ENCODE peak calls at places on chromosome 4, in eight cellular contexts. O is cardiac muscle cell; R is LHCN-M2; H is activated T-helper 9 cell treated with anti-CD3 and anti-CD28 coated beads, Interleukin-2, amount 50 U/mL, for 16 hours; M is HFFc6; F is RPMI8226; X is CD4-positive, alpha-beta T cell; S is T-helper 1 cell. C is an unnamed sample.

GRCh38 chr4:82900016-82900334 is 560 bp upstream of the THAP9 start:
- DNase-seq in O (no peak), R (no peak), H (no peak), M (no peak), F (peak), X (peak), S (no peak), C (no peak)

GRCh38 chr4:71732706-71733105 is 51.2 kb downstream of the GC start:
- DNase-seq in O (peak), R (peak), H (no peak), M (peak), F (peak), X (no peak), S (no peak), C (peak)

GRCh38 chr4:55706526-55706925 is 70.4 kb upstream of the NMU start:
- DNase-seq in O (no peak), R (peak), H (no peak), M (no peak), F (no peak), X (no peak), S (no peak), C (no peak)

GRCh38 chr4:42420120-42420519 is 22.8 kb downstream of the SHISA3 start:
- DNase-seq in O (no peak), R (no peak), H (no peak), M (no peak), F (no peak), X (no peak), S (no peak), C (peak)

GRCh38 chr4:184059099-184059498 is 154.0 kb downstream of the STOX2 start:
- DNase-seq in O (no peak), R (no peak), H (no peak), M (no peak), F (no peak), X (no peak), S (no peak), C (no peak)

GRCh38 chr4:40214661-40215418 is 18.0 kb downstream of the RHOH start:
- DNase-seq in O (no peak), R (no peak), H (no peak), M (no peak), F (no peak), X (no peak), S (no peak), C (no peak)

GRCh38 chr4:84634961-84635360 is 52.0 kb downstream of the CDS1 start:
- DNase-seq in O (no peak), R (no peak), H (no peak), M (no peak), F (no peak), X (no peak), S (no peak), C (no peak)

GRCh38 chr4:1246901-1247810 is 1.8 kb downstream of the CTBP1 start:
- DNase-seq in O (peak), R (peak), H (no peak), M (no peak), F (peak), X (no peak), S (no peak), C (peak)

GRCh38 chr4:7112656-7113055 is 44.8 kb upstream of the GRPEL1 start:
- DNase-seq in O (no peak), R (no peak), H (no peak), M (no peak), F (no peak), X (no peak), S (no peak), C (no peak)

GRCh38 chr4:139875456-139875855 is 209.8 kb downstream of the MGST2 start:
- DNase-seq in O (no peak), R (no peak), H (no peak), M (no peak), F (no peak), X (no peak), S (no peak), C (no peak)

GRCh38 chr4:121758896-121759568 is 5.9 kb downstream of the SMIM43 start:
- DNase-seq in O (no peak), R (peak), H (no peak), M (peak), F (no peak), X (no peak), S (no peak), C (no peak)

GRCh38 chr4:54558889-54559682 is 98.7 kb upstream of the KIT start:
- DNase-seq in O (no peak), R (no peak), H (no peak), M (no peak), F (no peak), X (no peak), S (no peak), C (no peak)

GRCh38 chr4:89316931-89317366 is 9.3 kb upstream of the GPRIN3 start:
- DNase-seq in O (no peak), R (no peak), H (no peak), M (peak), F (peak), X (no peak), S (no peak), C (peak)

GRCh38 chr4:94390804-94391410 is 48.3 kb upstream of the HPGDS start:
- DNase-seq in O (no peak), R (peak), H (no peak), M (no peak), F (peak), X (no peak), S (peak), C (peak)

GRCh38 chr4:153233761-153234371 is 29.6 kb downstream of the TRIM2 start:
- DNase-seq in O (no peak), R (peak), H (no peak), M (peak), F (no peak), X (no peak), S (no peak), C (peak)

GRCh38 chr4:173334891-173335754 is 965 bp upstream of the HMGB2 start:
- DNase-seq in O (peak), R (peak), H (peak), M (peak), F (peak), X (peak), S (peak), C (peak)

GRCh38 chr4:7031526-7032449 is 11.4 kb upstream of the TADA2B start:
- DNase-seq in O (no peak), R (no peak), H (no peak), M (no peak), F (no peak), X (no peak), S (no peak), C (no peak)

GRCh38 chr4:3263053-3263958 is 14.3 kb downstream of the MSANTD1 start:
- DNase-seq in O (no peak), R (no peak), H (no peak), M (no peak), F (no peak), X (no peak), S (no peak), C (no peak)

GRCh38 chr4:139300431-139301142 is 718 bp upstream of the NAA15 start:
- DNase-seq in O (peak), R (peak), H (no peak), M (peak), F (peak), X (no peak), S (no peak), C (peak)

GRCh38 chr4:926538-926937 is 5.6 kb downstream of the GAK start:
- DNase-seq in O (peak), R (no peak), H (no peak), M (no peak), F (no peak), X (no peak), S (no peak), C (no peak)

GRCh38 chr4:125432078-125432477 is 117.3 kb downstream of the FAT4 start:
- DNase-seq in O (peak), R (peak), H (no peak), M (peak), F (no peak), X (no peak), S (no peak), C (peak)

GRCh38 chr4:65943076-65943475 is 272.8 kb upstream of the EPHA5 start:
- DNase-seq in O (peak), R (peak), H (no peak), M (peak), F (no peak), X (no peak), S (no peak), C (peak)

GRCh38 chr4:94345267-94345666 is 2.6 kb upstream of the HPGDS start:
- DNase-seq in O (no peak), R (no peak), H (no peak), M (no peak), F (no peak), X (no peak), S (no peak), C (no peak)

GRCh38 chr4:141142423-141142822 is 9.2 kb upstream of the RNF150 start:
- DNase-seq in O (no peak), R (no peak), H (no peak), M (no peak), F (peak), X (no peak), S (no peak), C (no peak)

GRCh38 chr4:153295131-153295755 is 49.2 kb upstream of the MND1 start:
- DNase-seq in O (no peak), R (no peak), H (no peak), M (no peak), F (no peak), X (no peak), S (no peak), C (no peak)

GRCh38 chr4:173191623-173192041 is 23.0 kb downstream of the GALNT7 start:
- DNase-seq in O (no peak), R (peak), H (no peak), M (peak), F (no peak), X (no peak), S (no peak), C (peak)

GRCh38 chr4:188822698-188823097 is 683.5 kb downstream of the TRIML1 start:
- DNase-seq in O (no peak), R (peak), H (no peak), M (no peak), F (no peak), X (no peak), S (no peak), C (peak)

GRCh38 chr4:71229477-71230257 is 109.2 kb upstream of the SLC4A4 start:
- DNase-seq in O (peak), R (peak), H (no peak), M (peak), F (peak), X (no peak), S (no peak), C (peak)

GRCh38 chr4:7967501-7968261 is 28.0 kb upstream of the AFAP1 start:
- DNase-seq in O (no peak), R (no peak), H (no peak), M (no peak), F (peak), X (no peak), S (no peak), C (peak)

GRCh38 chr4:139208404-139208945 is 31.5 kb upstream of the ELF2 start:
- DNase-seq in O (no peak), R (peak), H (no peak), M (peak), F (peak), X (no peak), S (no peak), C (peak)

GRCh38 chr4:28250646-28251045 is 1390.0 kb downstream of the STIM2 start:
- DNase-seq in O (no peak), R (no peak), H (no peak), M (no peak), F (no peak), X (no peak), S (no peak), C (peak)

GRCh38 chr4:103098331-103098730 is 1.3 kb downstream of the BDH2 start:
- DNase-seq in O (no peak), R (peak), H (no peak), M (no peak), F (no peak), X (no peak), S (no peak), C (peak)

GRCh38 chr4:37741564-37741963 is 55.4 kb upstream of the RELL1 start:
- DNase-seq in O (no peak), R (no peak), H (no peak), M (no peak), F (no peak), X (no peak), S (no peak), C (no peak)

GRCh38 chr4:118682928-118683327 is 2.3 kb upstream of the METTL14 start:
- DNase-seq in O (peak), R (peak), H (no peak), M (peak), F (peak), X (no peak), S (no peak), C (peak)

GRCh38 chr4:140931904-140932303 is 175.7 kb upstream of the TBC1D9 start:
- DNase-seq in O (no peak), R (no peak), H (no peak), M (no peak), F (no peak), X (no peak), S (no peak), C (no peak)

GRCh38 chr4:88108747-88109122 is 49.7 kb downstream of the ABCG2 start:
- DNase-seq in O (no peak), R (no peak), H (no peak), M (no peak), F (no peak), X (no peak), S (no peak), C (no peak)

GRCh38 chr4:103091601-103092223 is 7.9 kb downstream of the BDH2 start:
- DNase-seq in O (peak), R (peak), H (no peak), M (peak), F (peak), X (no peak), S (peak), C (peak)

GRCh38 chr4:178086324-178086723 is 644.1 kb upstream of the AGA start:
- DNase-seq in O (peak), R (no peak), H (no peak), M (no peak), F (no peak), X (no peak), S (no peak), C (no peak)

C was measured in lung microvascular endothelial cell.